ENCODE peak calls at places on chromosome 2, in four cellular contexts. One of them, this sample, is unnamed.

GRCh38 chr2:215414674-215415073 is 21.2 kb downstream of the FN1 start:
- DNase-seq in neuronal stem cell: no peak
- DNase-seq in fibroblast of lung: no peak
- DNase-seq in K562: no peak
- DNase-seq in this sample: no peak

GRCh38 chr2:210190345-210190744 is 19.1 kb upstream of the KANSL1L start:
- DNase-seq in neuronal stem cell: no peak
- DNase-seq in fibroblast of lung: no peak
- DNase-seq in K562: no peak
- DNase-seq in this sample: no peak

GRCh38 chr2:175743020-175743419 is 259.0 kb downstream of the LNPK start:
- DNase-seq in neuronal stem cell: no peak
- DNase-seq in fibroblast of lung: no peak
- DNase-seq in K562: no peak
- DNase-seq in this sample: no peak

GRCh38 chr2:47034973-47035609 is 119.5 kb upstream of the MCFD2 start:
- DNase-seq in neuronal stem cell: peak; percentile 49
- DNase-seq in fibroblast of lung: no peak
- DNase-seq in K562: no peak
- DNase-seq in this sample: no peak

GRCh38 chr2:55891671-55892071 is 31.9 kb downstream of the EFEMP1 start:
- DNase-seq in neuronal stem cell: no peak
- DNase-seq in fibroblast of lung: peak; percentile 33
- DNase-seq in K562: no peak
- DNase-seq in this sample: no peak

GRCh38 chr2:109453596-109453995 is 160.2 kb downstream of the SEPTIN10 start:
- DNase-seq in neuronal stem cell: no peak
- DNase-seq in fibroblast of lung: no peak
- DNase-seq in K562: no peak
- DNase-seq in this sample: no peak

GRCh38 chr2:182186132-182186735 is 200.6 kb downstream of the PPP1R1C start:
- DNase-seq in neuronal stem cell: peak; percentile 33
- DNase-seq in fibroblast of lung: peak; percentile 50
- DNase-seq in K562: peak; percentile 18
- DNase-seq in this sample: no peak

GRCh38 chr2:241269707-241270520 is 45.6 kb downstream of the HDLBP start:
- DNase-seq in neuronal stem cell: no peak
- DNase-seq in fibroblast of lung: no peak
- DNase-seq in K562: no peak
- DNase-seq in this sample: no peak

GRCh38 chr2:108278631-108279030 is 10.1 kb upstream of the SULT1C2 start:
- DNase-seq in neuronal stem cell: no peak
- DNase-seq in fibroblast of lung: peak; percentile 31
- DNase-seq in K562: no peak
- DNase-seq in this sample: no peak

GRCh38 chr2:28336264-28336992 is 56.2 kb upstream of the FOSL2 start:
- DNase-seq in neuronal stem cell: no peak
- DNase-seq in fibroblast of lung: no peak
- DNase-seq in K562: no peak
- DNase-seq in this sample: no peak

GRCh38 chr2:177265386-177265690 is 811 bp upstream of the NFE2L2 start:
- DNase-seq in neuronal stem cell: no peak
- DNase-seq in fibroblast of lung: peak; percentile 68
- DNase-seq in K562: no peak
- DNase-seq in this sample: no peak

GRCh38 chr2:12797815-12798214 is 81.1 kb downstream of the TRIB2 start:
- DNase-seq in neuronal stem cell: no peak
- DNase-seq in fibroblast of lung: peak; percentile 36
- DNase-seq in K562: no peak
- DNase-seq in this sample: no peak

GRCh38 chr2:38155-38554 is 8.2 kb downstream of the FAM110C start:
- DNase-seq in neuronal stem cell: no peak
- DNase-seq in fibroblast of lung: no peak
- DNase-seq in K562: no peak
- DNase-seq in this sample: no peak

GRCh38 chr2:195003926-195004325 is 653.1 kb upstream of the SLC39A10 start:
- DNase-seq in neuronal stem cell: no peak
- DNase-seq in fibroblast of lung: no peak
- DNase-seq in K562: no peak
- DNase-seq in this sample: no peak

GRCh38 chr2:24317491-24317920 is 42.8 kb downstream of the ITSN2 start:
- DNase-seq in neuronal stem cell: no peak
- DNase-seq in fibroblast of lung: peak; percentile 12
- DNase-seq in K562: no peak
- DNase-seq in this sample: no peak

GRCh38 chr2:50613161-50613560 is 418.8 kb downstream of the NRXN1 start:
- DNase-seq in neuronal stem cell: no peak
- DNase-seq in fibroblast of lung: peak; percentile 10
- DNase-seq in K562: no peak
- DNase-seq in this sample: no peak

GRCh38 chr2:210177769-210178168 is 6.6 kb upstream of the KANSL1L start:
- DNase-seq in neuronal stem cell: no peak
- DNase-seq in fibroblast of lung: no peak
- DNase-seq in K562: no peak
- DNase-seq in this sample: no peak

GRCh38 chr2:8260213-8260612 is 421.6 kb upstream of the ID2 start:
- DNase-seq in neuronal stem cell: no peak
- DNase-seq in fibroblast of lung: no peak
- DNase-seq in K562: no peak
- DNase-seq in this sample: no peak

GRCh38 chr2:100988630-100989417 is 13.3 kb upstream of the RPL31 start:
- DNase-seq in neuronal stem cell: no peak
- DNase-seq in fibroblast of lung: no peak
- DNase-seq in K562: no peak
- DNase-seq in this sample: no peak

GRCh38 chr2:71671203-71671602 is 217.8 kb downstream of the DYSF start:
- DNase-seq in neuronal stem cell: no peak
- DNase-seq in fibroblast of lung: no peak
- DNase-seq in K562: no peak
- DNase-seq in this sample: no peak

GRCh38 chr2:10813085-10813748 is 632 bp upstream of the PDIA6 start:
- DNase-seq in neuronal stem cell: no peak
- DNase-seq in fibroblast of lung: no peak
- DNase-seq in K562: no peak
- DNase-seq in this sample: no peak

GRCh38 chr2:127115471-127116199 is 8.7 kb upstream of the BIN1 start:
- DNase-seq in neuronal stem cell: no peak
- DNase-seq in fibroblast of lung: no peak
- DNase-seq in K562: no peak
- DNase-seq in this sample: no peak

GRCh38 chr2:203498161-203498560 is 36.9 kb downstream of the RAPH1 start:
- DNase-seq in neuronal stem cell: no peak
- DNase-seq in fibroblast of lung: peak; percentile 89
- DNase-seq in K562: no peak
- DNase-seq in this sample: no peak

GRCh38 chr2:216555274-216555673 is 56.6 kb downstream of the RPL37A start:
- DNase-seq in neuronal stem cell: no peak
- DNase-seq in fibroblast of lung: peak; percentile 41
- DNase-seq in K562: no peak
- DNase-seq in this sample: no peak

GRCh38 chr2:9112079-9112721 is 94.4 kb upstream of the ASAP2 start:
- DNase-seq in neuronal stem cell: no peak
- DNase-seq in fibroblast of lung: peak; percentile 89
- DNase-seq in K562: peak; percentile 69
- DNase-seq in this sample: no peak

GRCh38 chr2:174951746-174952145 is 53.4 kb downstream of the CHN1 start:
- DNase-seq in neuronal stem cell: no peak
- DNase-seq in fibroblast of lung: peak; percentile 84
- DNase-seq in K562: no peak
- DNase-seq in this sample: no peak

GRCh38 chr2:9819551-9819950 is 23.7 kb upstream of the TAF1B start:
- DNase-seq in neuronal stem cell: no peak
- DNase-seq in fibroblast of lung: no peak
- DNase-seq in K562: no peak
- DNase-seq in this sample: no peak

GRCh38 chr2:200740907-200741306 is 70.8 kb upstream of the BZW1 start:
- DNase-seq in neuronal stem cell: no peak
- DNase-seq in fibroblast of lung: no peak
- DNase-seq in K562: no peak
- DNase-seq in this sample: no peak

GRCh38 chr2:8234253-8234652 is 447.6 kb upstream of the ID2 start:
- DNase-seq in neuronal stem cell: no peak
- DNase-seq in fibroblast of lung: no peak
- DNase-seq in K562: no peak
- DNase-seq in this sample: no peak

GRCh38 chr2:172735646-172736418 is at the start of gene RAPGEF4:
- DNase-seq in neuronal stem cell: peak; percentile 36
- DNase-seq in fibroblast of lung: no peak
- DNase-seq in K562: no peak
- DNase-seq in this sample: no peak

GRCh38 chr2:240258685-240259084 is 118.2 kb upstream of the OTOS start:
- DNase-seq in neuronal stem cell: no peak
- DNase-seq in fibroblast of lung: no peak
- DNase-seq in K562: no peak
- DNase-seq in this sample: no peak

DNA sequence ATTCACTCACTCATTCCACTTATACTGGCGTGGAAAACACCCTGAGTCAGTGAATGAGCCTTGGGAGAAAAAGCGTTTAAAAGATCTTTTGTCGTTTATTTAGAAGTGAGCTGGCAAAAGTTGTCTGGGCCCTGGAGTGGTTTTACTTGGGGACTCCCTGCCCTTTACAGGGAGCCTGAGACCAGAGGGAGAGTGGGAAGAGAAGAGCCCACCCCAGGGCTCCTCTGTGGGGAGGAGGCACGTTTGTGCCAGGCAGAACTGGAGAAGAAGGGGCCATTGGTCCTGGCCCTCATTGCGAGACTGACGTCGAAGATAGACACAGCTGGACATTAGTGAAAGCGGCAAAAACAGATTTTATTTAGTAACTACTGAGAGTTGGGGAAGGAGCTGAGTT is 25.7 kb downstream of the DCDC2C start:
- DNase-seq in neuronal stem cell: no peak
- DNase-seq in fibroblast of lung: no peak
- DNase-seq in K562: no peak
- DNase-seq in this sample: no peak
- H3K27ac ChIP-seq in neuronal stem cell: no peak overlapping the region
- H3K27ac ChIP-seq in fibroblast of lung: no peak overlapping the region
- H3K27ac ChIP-seq in K562: no peak overlapping the region
- H3K27ac ChIP-seq in this sample: no peak overlapping the region

GRCh38 chr2:118102433-118103082 is 14.3 kb downstream of the INSIG2 start:
- DNase-seq in neuronal stem cell: no peak
- DNase-seq in fibroblast of lung: peak; percentile 16
- DNase-seq in K562: no peak
- DNase-seq in this sample: no peak

GRCh38 chr2:118097657-118098056 is 9.4 kb downstream of the INSIG2 start:
- DNase-seq in neuronal stem cell: no peak
- DNase-seq in fibroblast of lung: peak; percentile 73
- DNase-seq in K562: no peak
- DNase-seq in this sample: no peak

GRCh38 chr2:118094503-118094902 is 6.2 kb downstream of the INSIG2 start:
- DNase-seq in neuronal stem cell: no peak
- DNase-seq in fibroblast of lung: no peak
- DNase-seq in K562: no peak
- DNase-seq in this sample: no peak

GRCh38 chr2:118095610-118096009 is 7.3 kb downstream of the INSIG2 start:
- DNase-seq in neuronal stem cell: no peak
- DNase-seq in fibroblast of lung: no peak
- DNase-seq in K562: no peak
- DNase-seq in this sample: no peak

DNA sequence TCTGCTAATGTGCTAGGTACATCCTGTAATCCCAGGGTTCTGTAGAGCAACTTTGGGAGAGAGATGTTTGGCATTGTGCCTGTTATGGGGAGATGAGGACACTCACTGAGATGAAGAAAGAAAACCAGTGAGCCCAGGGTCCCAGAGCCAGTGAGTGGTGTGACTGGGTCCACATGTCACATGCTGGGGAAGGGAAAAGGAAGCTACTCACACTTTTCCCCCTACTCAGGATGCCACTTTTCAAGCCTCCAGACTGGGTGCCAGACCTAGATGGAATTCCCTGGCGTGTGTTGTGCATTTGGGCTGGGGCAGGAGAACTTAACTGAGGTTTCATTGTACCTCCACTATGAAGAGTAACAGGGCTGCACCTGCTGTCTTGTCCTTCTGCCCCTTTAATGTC is 10.0 kb downstream of the INSIG2 start:
- DNase-seq in neuronal stem cell: no peak
- DNase-seq in fibroblast of lung: no peak
- DNase-seq in K562: no peak
- DNase-seq in this sample: no peak
- H3K9me3 ChIP-seq in neuronal stem cell: no peaks in the 10 kb centered on the region
- H3K9me3 ChIP-seq in fibroblast of lung: no peaks in the 10 kb centered on the region
- H3K9me3 ChIP-seq in K562: no peaks in the 10 kb centered on the region
- H3K9me3 ChIP-seq in this sample: no peaks in the 10 kb centered on the region

GRCh38 chr2:1511455-1511854 is 98.2 kb downstream of the TPO start:
- DNase-seq in neuronal stem cell: no peak
- DNase-seq in fibroblast of lung: no peak
- DNase-seq in K562: no peak
- DNase-seq in this sample: no peak
- H3K27ac ChIP-seq in neuronal stem cell: no peak overlapping the region
- H3K27ac ChIP-seq in fibroblast of lung: no peak overlapping the region
- H3K27ac ChIP-seq in K562: no peak overlapping the region
- H3K27ac ChIP-seq in this sample: no peak overlapping the region

GRCh38 chr2:125973516-125973915 is 682.4 kb upstream of the GYPC start:
- DNase-seq in neuronal stem cell: no peak
- DNase-seq in fibroblast of lung: no peak
- DNase-seq in K562: no peak
- DNase-seq in this sample: no peak
- H3K9me3 ChIP-seq in neuronal stem cell: no peaks in the 10 kb centered on the region
- H3K9me3 ChIP-seq in fibroblast of lung: no peaks in the 10 kb centered on the region
- H3K9me3 ChIP-seq in K562: no peaks in the 10 kb centered on the region
- H3K9me3 ChIP-seq in this sample: no peaks in the 10 kb centered on the region

DNA sequence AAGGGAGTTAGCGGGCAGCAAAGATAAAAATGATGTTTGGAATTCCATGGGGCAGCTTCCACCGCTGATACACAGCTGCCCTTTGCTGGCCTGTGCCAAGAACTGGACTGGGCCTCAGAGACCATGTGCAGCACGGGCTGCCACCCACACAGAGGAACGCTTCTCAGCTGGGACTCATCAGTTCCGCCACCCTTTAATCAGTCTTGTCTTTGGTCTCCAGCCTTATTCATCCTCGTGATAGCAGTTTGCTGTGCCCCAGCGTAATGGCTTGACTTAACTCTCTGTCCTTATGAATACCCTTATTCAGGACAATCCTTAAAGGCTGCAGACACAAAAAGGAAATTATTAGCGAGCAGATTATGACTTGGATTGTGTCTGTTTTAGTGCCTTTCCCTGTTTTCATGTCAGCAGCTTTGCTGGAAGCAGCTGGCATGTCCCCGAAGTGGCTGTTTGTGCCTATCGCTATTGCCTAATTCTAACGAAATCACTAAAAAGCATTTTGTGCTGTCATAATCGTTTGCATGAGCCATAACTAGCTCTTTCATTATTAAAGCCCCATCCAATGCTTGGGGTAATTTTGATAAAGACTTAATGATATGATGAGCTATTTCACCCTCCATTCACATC is 108.8 kb upstream of the DAPL1 start:
- DNase-seq in neuronal stem cell: no peak
- DNase-seq in fibroblast of lung: peak; percentile 19
- DNase-seq in K562: no peak
- DNase-seq in this sample: no peak
- H3K27ac ChIP-seq in neuronal stem cell: no peak overlapping the region
- H3K27ac ChIP-seq in fibroblast of lung: no peak overlapping the region
- H3K27ac ChIP-seq in K562: no peak overlapping the region
- H3K27ac ChIP-seq in this sample: no peak overlapping the region